ENCODE peak calls at places on chromosome 3, in eight cellular contexts. D is fibroblast of lung, S is choroid plexus epithelial cell, H is left ventricle myocardium inferior, A is vagina, G is stomach, P is transverse colon, U is cardiac muscle cell. L is an unnamed sample.

GRCh38 chr3:129461461-129462146 is 21.6 kb downstream of the IFT122 start:
- DNase-seq in S (peak; percentile 76), D (peak; percentile 34), H (peak; percentile 40), G (no peak), U (peak; percentile 82), A (no peak), P (no peak), L (no peak)

GRCh38 chr3:98567646-98568280 is 25.6 kb downstream of the CPOX start:
- DNase-seq in S (no peak), H (no peak), P (no peak), A (no peak), D (no peak), U (no peak), G (no peak), L (no peak)

GRCh38 chr3:87088984-87089841 is 98.3 kb upstream of the VGLL3 start:
- DNase-seq in D (peak; percentile 91), S (peak; percentile 83), U (peak; percentile 93), P (peak; percentile 37), H (peak; percentile 44), G (peak; percentile 36), A (no peak), L (peak; percentile 72)

GRCh38 chr3:78277220-78277619 is 1237.3 kb downstream of the ROBO2 start:
- DNase-seq in U (no peak), S (no peak), P (no peak), D (no peak), A (no peak), G (no peak), H (no peak), L (no peak)

GRCh38 chr3:167559922-167560321 is 86.1 kb upstream of the SERPINI2 start:
- DNase-seq in H (no peak), A (no peak), D (no peak), S (no peak), P (no peak), U (no peak), G (no peak), L (no peak)

GRCh38 chr3:43178891-43179366 is 73.0 kb upstream of the POMGNT2 start:
- DNase-seq in U (no peak), A (peak; percentile 94), P (peak; percentile 78), D (peak; percentile 74), G (peak; percentile 43), S (peak; percentile 51), H (no peak), L (peak; percentile 43)

GRCh38 chr3:155948476-155948875 is 78.0 kb downstream of the GMPS start:
- DNase-seq in G (no peak), S (peak; percentile 32), U (peak; percentile 26), H (no peak), D (no peak), P (no peak), A (no peak), L (no peak)

GRCh38 chr3:126518779-126519177 is 1.2 kb upstream of the UROC1 start:
- DNase-seq in S (no peak), D (no peak), U (no peak), H (no peak), G (no peak), P (no peak), A (no peak), L (no peak)

GRCh38 chr3:33186524-33187367 is 31.9 kb downstream of the SUSD5 start:
- DNase-seq in G (no peak), U (peak; percentile 6), A (no peak), S (peak; percentile 44), D (no peak), H (no peak), P (no peak), L (peak; percentile 64)

GRCh38 chr3:71724584-71725278 is 471 bp downstream of the EIF4E3 start:
- DNase-seq in H (peak; percentile 55), D (no peak), G (peak; percentile 43), S (no peak), U (peak; percentile 13), A (no peak), P (peak; percentile 69), L (no peak)

GRCh38 chr3:3366391-3366790 is 186.9 kb upstream of the CRBN start:
- DNase-seq in H (peak; percentile 13), S (no peak), A (no peak), G (no peak), D (no peak), P (no peak), U (no peak), L (no peak)

GRCh38 chr3:51962854-51963530 is 4.3 kb downstream of the PCBP4 start:
- DNase-seq in G (no peak), U (no peak), A (no peak), S (no peak), H (no peak), D (no peak), P (no peak), L (no peak)

GRCh38 chr3:165193392-165194268 is 2.6 kb downstream of the SLITRK3 start:
- DNase-seq in H (no peak), G (no peak), U (no peak), P (no peak), D (peak; percentile 5), A (no peak), S (peak; percentile 2), L (no peak)

GRCh38 chr3:126568776-126569342 is 10.1 kb upstream of the C3orf22 start:
- DNase-seq in H (no peak), D (no peak), G (no peak), U (no peak), P (no peak), A (no peak), S (no peak), L (no peak)

GRCh38 chr3:11535207-11535960 is 108.3 kb downstream of the VGLL4 start:
- DNase-seq in G (no peak), D (no peak), A (no peak), H (no peak), S (no peak), P (no peak), U (no peak), L (no peak)

GRCh38 chr3:184248454-184249411 is at the start of gene ALG3:
- DNase-seq in P (peak; percentile 89), U (peak; percentile 95), D (peak; percentile 90), H (peak; percentile 85), G (peak; percentile 86), S (peak; percentile 94), A (no peak), L (peak; percentile 90)

GRCh38 chr3:52232279-52233107 is 6.5 kb downstream of the TWF2 start:
- DNase-seq in A (no peak), H (no peak), U (no peak), D (no peak), G (no peak), P (no peak), S (no peak), L (no peak)

DNA sequence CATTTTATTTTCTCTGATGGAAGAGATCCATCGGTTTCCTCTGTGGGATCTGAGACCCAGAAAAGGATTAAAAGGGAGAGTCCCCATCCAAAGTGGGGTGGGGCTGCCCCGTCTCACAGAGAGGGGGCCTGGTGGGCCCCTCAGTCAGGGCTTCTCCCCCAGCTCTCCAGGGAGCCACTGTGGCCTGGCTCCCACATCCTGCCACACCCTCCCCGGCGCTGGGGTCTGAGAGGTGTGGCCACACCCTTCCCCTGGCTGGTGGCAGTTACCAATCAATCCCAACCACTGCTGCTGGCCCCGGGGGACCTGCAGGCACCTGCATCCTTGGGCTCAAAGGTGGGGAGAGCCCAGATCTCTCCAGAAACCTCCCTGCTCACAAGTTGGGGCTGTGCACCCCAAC is 161.8 kb upstream of the IQSEC1 start:
- DNase-seq in P (no peak), A (no peak), U (no peak), H (no peak), S (no peak), G (no peak), D (no peak), L (no peak)
- H3K4me3 ChIP-seq in P (no peak overlapping the region), A (no peak overlapping the region), U (no peak overlapping the region), H (no peak overlapping the region), S (no peak overlapping the region), G (no peak overlapping the region), D (no peak overlapping the region), L (no peak overlapping the region)

GRCh38 chr3:44771424-44772098 is 10.0 kb downstream of the KIF15 start:
- DNase-seq in A (no peak), G (no peak), H (no peak), D (no peak), P (no peak), U (no peak), S (no peak), L (no peak)

DNA sequence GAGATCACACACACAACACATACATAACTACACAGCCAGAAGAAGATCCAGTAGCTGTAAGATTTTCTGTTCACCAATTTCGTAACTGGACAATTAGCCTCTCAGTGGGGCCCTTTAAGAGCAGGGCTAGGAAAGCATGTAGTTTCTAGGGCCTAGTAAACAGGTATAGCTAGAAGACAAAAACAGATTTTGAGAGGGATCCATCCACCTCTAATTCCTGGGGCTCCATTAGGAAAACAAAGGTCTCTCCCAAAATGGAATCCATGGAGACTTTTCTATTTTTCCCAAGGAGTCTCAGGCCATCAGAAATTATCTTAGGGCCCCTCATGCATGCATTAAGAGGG is 10.5 kb downstream of the KIF15 start:
- DNase-seq in D (no peak), G (no peak), A (no peak), S (no peak), U (no peak), H (no peak), P (no peak), L (no peak)
- H3K4me3 ChIP-seq in D (no peak overlapping the region), G (no peak overlapping the region), A (no peak overlapping the region), S (no peak overlapping the region), U (no peak overlapping the region), H (no peak overlapping the region), P (no peak overlapping the region), L (no peak overlapping the region)

GRCh38 chr3:69746119-69746518 is 6.9 kb downstream of the MITF start:
- DNase-seq in H (no peak), P (no peak), U (peak; percentile 31), G (no peak), A (no peak), S (peak; percentile 77), D (peak; percentile 87), L (no peak)
- H3K4me3 ChIP-seq in H (peak overlapping the region; percentile 23), P (no peak overlapping the region), U (no peak overlapping the region), G (no peak overlapping the region), A (peak overlapping the region; percentile 21), S (no peak overlapping the region), D (no peak overlapping the region), L (no peak overlapping the region)

GRCh38 chr3:141959531-141959920 is 83.1 kb downstream of the ATP1B3 start:
- DNase-seq in P (no peak), G (no peak), S (no peak), U (no peak), A (no peak), H (no peak), D (no peak), L (no peak)
- H3K4me3 ChIP-seq in P (no peak overlapping the region), G (no peak overlapping the region), S (no peak overlapping the region), U (no peak overlapping the region), A (no peak overlapping the region), H (no peak overlapping the region), D (no peak overlapping the region), L (no peak overlapping the region)